ENCODE peak calls at places on chromosomes 4 and X, in seven cellular contexts. D is NB4, E is cardiac muscle cell, J is pancreas, R is brain microvascular endothelial cell, H is foreskin fibroblast, O is HL-60. G is an unnamed sample.

GRCh38 chr4:16294455-16294854 is 68.2 kb upstream of the TAPT1 start:
- DNase-seq in D (no peak), E (no peak), J (no peak), R (peak; percentile 29), H (no peak), O (no peak), G (no peak)

GRCh38 chr4:187603093-187603395 is 392.5 kb upstream of the ZFP42 start:
- DNase-seq in D (no peak), E (no peak), J (no peak), R (peak; percentile 64), H (peak; percentile 67), O (no peak), G (no peak)

GRCh38 chr4:174394915-174395314 is 111.2 kb downstream of the CEP44 start:
- DNase-seq in D (no peak), E (no peak), J (no peak), R (no peak), H (peak; percentile 28), O (no peak), G (no peak)

GRCh38 chrX:23434356-23434884 is 99.8 kb downstream of the PTCHD1 start:
- DNase-seq in D (no peak), E (no peak), J (no peak), R (peak; percentile 18), H (peak; percentile 1), O (no peak), G (no peak)

GRCh38 chrX:94662665-94663064 is 988.7 kb downstream of the FAM133A start:
- DNase-seq in D (peak; percentile 1), E (peak; percentile 48), J (no peak), R (no peak), H (no peak), O (no peak), G (no peak)

GRCh38 chr4:156992943-156993342 is 21.3 kb upstream of the PDGFC start:
- DNase-seq in D (no peak), E (no peak), J (no peak), R (peak; percentile 25), H (no peak), O (no peak), G (no peak)

GRCh38 chr4:114598191-114599121 is at the start of gene UGT8:
- DNase-seq in D (peak; percentile 8), E (peak; percentile 66), J (peak; percentile 88), R (no peak), H (peak; percentile 13), O (no peak), G (peak; percentile 78)

GRCh38 chr4:89762311-89762710 is 74.7 kb downstream of the SNCA start:
- DNase-seq in D (no peak), E (no peak), J (no peak), R (no peak), H (no peak), O (no peak), G (no peak)

GRCh38 chrX:49884290-49884862 is 5.1 kb downstream of the USP27X start:
- DNase-seq in D (peak; percentile 73), E (peak; percentile 62), J (peak; percentile 84), R (peak; percentile 54), H (no peak), O (peak; percentile 47), G (peak; percentile 51)

GRCh38 chrX:103839404-103839803 is 7.3 kb upstream of the RAB9B start:
- DNase-seq in D (no peak), E (no peak), J (no peak), R (no peak), H (no peak), O (no peak), G (no peak)

GRCh38 chrX:35890699-35891098 is 28.8 kb upstream of the CFAP47 start:
- DNase-seq in D (peak; percentile 64), E (peak; percentile 80), J (no peak), R (no peak), H (no peak), O (no peak), G (no peak)

GRCh38 chrX:107448625-107449468 is 605 bp upstream of the FRMPD3 start:
- DNase-seq in D (no peak), E (peak; percentile 64), J (no peak), R (no peak), H (no peak), O (no peak), G (no peak)

GRCh38 chr4:186105721-186106335 is 1.3 kb downstream of the FAM149A start:
- DNase-seq in D (no peak), E (no peak), J (no peak), R (no peak), H (no peak), O (no peak), G (no peak)

GRCh38 chr4:186108391-186108790 is 3.9 kb downstream of the FAM149A start:
- DNase-seq in D (no peak), E (no peak), J (no peak), R (no peak), H (no peak), O (no peak), G (no peak)

GRCh38 chr4:186104114-186104894 is at the start of gene FAM149A:
- DNase-seq in D (no peak), E (peak; percentile 37), J (peak; percentile 91), R (no peak), H (no peak), O (no peak), G (no peak)

GRCh38 chr4:186102931-186103330 is 1.6 kb upstream of the FAM149A start:
- DNase-seq in D (no peak), E (no peak), J (no peak), R (no peak), H (no peak), O (no peak), G (no peak)

GRCh38 chr4:186104895-186105720 is 604 bp downstream of the FAM149A start:
- DNase-seq in D (no peak), E (peak; percentile 38), J (peak; percentile 80), R (no peak), H (no peak), O (no peak), G (no peak)
- H3K4me3 ChIP-seq in D (no peak overlapping the region), E (peak overlapping the region; percentile 33), J (peak overlapping the region; percentile 82), R (peak overlapping the region; percentile 37), H (no peak overlapping the region), O (no peak overlapping the region), G (peak overlapping the region; percentile 59)

GRCh38 chrX:96183843-96184242 is 500.8 kb upstream of the DIAPH2 start:
- DNase-seq in D (peak; percentile 4), E (no peak), J (no peak), R (no peak), H (no peak), O (no peak), G (no peak)
- TF ChIP-seq CTCF in D (peak; percentile 20), E (peak; percentile 25), J (no peak), R (peak; percentile 55), H (no peak), O (no peak), G (peak; percentile 35)

DNA sequence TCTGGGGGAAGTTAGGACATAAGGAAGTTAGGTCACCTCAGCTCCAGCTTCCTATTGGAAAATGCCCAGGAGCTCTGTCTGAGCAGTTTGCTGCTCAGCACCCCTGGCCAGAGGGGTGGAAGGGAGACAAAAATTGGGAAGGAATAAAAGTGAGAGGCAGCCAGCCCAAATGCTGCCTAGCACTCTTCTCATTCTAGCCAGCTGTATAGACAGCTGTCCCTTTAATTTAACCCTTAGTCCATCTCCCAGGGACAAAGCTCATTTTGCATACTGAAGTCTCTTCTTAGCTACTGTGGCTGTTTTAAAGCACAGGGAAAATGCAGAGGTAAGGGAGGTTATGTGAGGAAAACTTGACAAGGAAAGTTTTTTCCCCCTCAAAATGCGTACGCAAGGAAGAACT is 89.5 kb upstream of the CITED1 start:
- DNase-seq in D (no peak), E (no peak), J (no peak), R (no peak), H (no peak), O (no peak), G (no peak)
- H3K4me3 ChIP-seq in D (no peak overlapping the region), E (no peak overlapping the region), J (no peak overlapping the region), R (no peak overlapping the region), H (no peak overlapping the region), O (no peak overlapping the region), G (no peak overlapping the region)

GRCh38 chr4:100060765-100061416 is 110.8 kb upstream of the H2AZ1 start:
- DNase-seq in D (no peak), E (no peak), J (no peak), R (no peak), H (no peak), O (no peak), G (no peak)

GRCh38 chr4:100061835-100062234 is 111.8 kb upstream of the H2AZ1 start:
- DNase-seq in D (no peak), E (no peak), J (no peak), R (no peak), H (no peak), O (no peak), G (no peak)

GRCh38 chr4:100059467-100059866 is 109.4 kb upstream of the H2AZ1 start:
- DNase-seq in D (no peak), E (no peak), J (no peak), R (no peak), H (no peak), O (no peak), G (no peak)

GRCh38 chr4:100062921-100063320 is 112.8 kb upstream of the H2AZ1 start:
- DNase-seq in D (no peak), E (no peak), J (no peak), R (peak; percentile 28), H (no peak), O (no peak), G (no peak)

DNA sequence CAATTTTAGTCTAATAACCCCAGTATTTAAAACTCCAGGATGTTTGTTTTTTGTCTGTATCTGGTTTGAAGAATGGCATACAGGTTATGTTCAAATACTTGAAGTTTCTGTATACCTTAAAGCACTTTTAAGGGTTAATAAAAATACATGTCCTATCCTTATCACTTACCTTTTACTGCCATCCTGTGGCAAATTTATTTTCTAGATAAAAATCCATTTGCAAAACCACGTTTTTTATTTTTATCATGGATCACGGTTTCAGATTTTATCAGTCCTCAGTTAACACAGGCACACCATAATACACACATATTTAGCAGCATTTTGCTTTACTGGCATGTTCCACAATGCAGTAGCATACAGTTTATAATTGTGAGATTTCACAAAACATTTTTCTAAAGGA is 113.3 kb upstream of the H2AZ1 start:
- DNase-seq in D (no peak), E (no peak), J (no peak), R (no peak), H (no peak), O (no peak), G (no peak)
- TF ChIP-seq CTCF in D (no peak), E (no peak), J (no peak), R (no peak), H (no peak), O (no peak), G (no peak)

GRCh38 chr4:73606465-73606974 is 13.7 kb downstream of the RASSF6 start:
- DNase-seq in D (no peak), E (no peak), J (no peak), R (no peak), H (no peak), O (no peak), G (no peak)
- H3K4me3 ChIP-seq in D (no peak overlapping the region), E (no peak overlapping the region), J (no peak overlapping the region), R (no peak overlapping the region), H (no peak overlapping the region), O (no peak overlapping the region), G (no peak overlapping the region)

GRCh38 chr4:123990310-123990709 is 593.7 kb downstream of the SPRY1 start:
- DNase-seq in D (no peak), E (no peak), J (no peak), R (no peak), H (no peak), O (no peak), G (no peak)
- TF ChIP-seq CTCF in D (no peak), E (no peak), J (no peak), R (no peak), H (no peak), O (no peak), G (no peak)

GRCh38 chr4:58274553-58274952 is 1164.4 kb upstream of the IGFBP7 start:
- DNase-seq in D (peak; percentile 11), E (no peak), J (no peak), R (no peak), H (no peak), O (no peak), G (no peak)
- H3K4me3 ChIP-seq in D (no peak overlapping the region), E (no peak overlapping the region), J (no peak overlapping the region), R (no peak overlapping the region), H (no peak overlapping the region), O (no peak overlapping the region), G (no peak overlapping the region)

G was measured in dorsolateral prefrontal cortex.